ENCODE peak calls at places on chromosomes 16 and 17, in four cellular contexts. X is A549, S is GM12878, K is HepG2. V is an unnamed sample.

GRCh38 chr16:29192329-29193247 is 207.7 kb downstream of the LAT start:
- DNase-seq in X (no peak), S (no peak), K (no peak), V (peak)

GRCh38 chr17:76152580-76152979 is 11.5 kb upstream of the FOXJ1 start:
- DNase-seq in X (no peak), S (no peak), K (no peak), V (no peak)

GRCh38 chr16:57999366-57999970 is 1.0 kb downstream of the ZNF319 start:
- DNase-seq in X (no peak), S (no peak), K (peak), V (no peak)

GRCh38 chr17:69828087-69828486 is 246.9 kb upstream of the KCNJ16 start:
- DNase-seq in X (no peak), S (no peak), K (no peak), V (no peak)

GRCh38 chr17:79306688-79307323 is 232.2 kb downstream of the ENGASE start:
- DNase-seq in X (no peak), S (no peak), K (no peak), V (no peak)

GRCh38 chr16:84941916-84942315 is 69.4 kb downstream of the ZDHHC7 start:
- DNase-seq in X (no peak), S (no peak), K (no peak), V (no peak)

GRCh38 chr17:45031231-45032149 is 19.9 kb downstream of the DCAKD start:
- DNase-seq in X (no peak), S (no peak), K (no peak), V (peak)

GRCh38 chr16:12700161-12700560 is 103.5 kb downstream of the CPPED1 start:
- DNase-seq in X (no peak), S (no peak), K (no peak), V (no peak)

GRCh38 chr17:12928736-12929135 is 89.1 kb downstream of the ELAC2 start:
- DNase-seq in X (no peak), S (no peak), K (peak), V (no peak)

GRCh38 chr16:86761117-86761971 is 183.0 kb downstream of the FOXL1 start:
- DNase-seq in X (peak), S (no peak), K (peak), V (peak)
- TF ChIP-seq BHLHE40 in X (no peak), S (no peak), K (no peak), V (no peak)

GRCh38 chr16:53154513-53154912 is 99.7 kb downstream of the CHD9 start:
- DNase-seq in X (no peak), S (no peak), K (no peak), V (no peak)

GRCh38 chr16:53153130-53153529 is 98.3 kb downstream of the CHD9 start:
- DNase-seq in X (no peak), S (no peak), K (no peak), V (no peak)

GRCh38 chr16:53152321-53152720 is 97.5 kb downstream of the CHD9 start:
- DNase-seq in X (no peak), S (no peak), K (no peak), V (no peak)

GRCh38 chr16:53147500-53148065 is 92.8 kb downstream of the CHD9 start:
- DNase-seq in X (no peak), S (no peak), K (no peak), V (no peak)

GRCh38 chr16:53150769-53151168 is 96.0 kb downstream of the CHD9 start:
- DNase-seq in X (no peak), S (no peak), K (no peak), V (no peak)
- TF ChIP-seq ESRRA in X (no peak), S (no peak), K (no peak), V (no peak)

GRCh38 chr16:4801962-4802658 is at the start of gene ROGDI:
- DNase-seq in X (peak), S (no peak), K (peak), V (peak)
- TF ChIP-seq BHLHE40 in X (no peak), S (peak), K (no peak), V (no peak)

GRCh38 chr17:51045616-51046526 is 74.8 kb downstream of the SPAG9 start:
- DNase-seq in X (no peak), S (no peak), K (peak), V (no peak)
- TF ChIP-seq ESRRA in X (no peak), S (no peak), K (no peak), V (no peak)

DNA sequence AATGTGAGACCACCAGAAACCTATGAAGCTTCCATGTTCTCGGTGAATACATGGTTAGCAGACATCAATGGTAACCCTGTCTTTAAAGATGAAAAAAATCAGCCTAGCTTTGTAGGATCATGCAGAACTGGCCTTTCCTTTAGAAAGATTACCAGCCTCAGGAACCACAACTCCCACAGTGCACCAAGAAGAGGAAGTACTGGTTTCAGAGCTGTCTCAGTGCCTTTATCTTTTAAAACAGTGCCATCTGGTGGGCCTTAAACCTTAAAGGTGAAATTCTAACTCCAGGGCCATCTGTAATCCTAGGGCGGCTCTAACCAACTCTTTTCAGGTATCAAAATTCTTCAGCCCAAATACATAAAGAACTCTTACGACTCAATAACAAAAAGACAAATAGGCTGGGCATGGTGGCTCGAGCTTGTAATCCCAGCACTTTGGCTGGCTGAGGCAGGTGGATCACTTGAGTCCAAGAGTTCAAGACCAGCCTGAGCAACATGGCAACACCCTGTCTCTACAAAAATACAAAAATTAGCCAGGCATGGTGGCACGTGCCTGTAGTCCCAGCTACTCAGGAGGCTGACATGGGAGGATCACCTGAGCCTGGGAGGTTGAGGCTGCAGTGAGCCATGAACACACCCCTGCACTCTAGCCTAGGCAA is 5.4 kb downstream of the ATPAF2 start:
- DNase-seq in X (peak), S (peak), K (peak), V (peak)
- TF ChIP-seq BHLHE40 in X (no peak), S (peak), K (no peak), V (no peak)

DNA sequence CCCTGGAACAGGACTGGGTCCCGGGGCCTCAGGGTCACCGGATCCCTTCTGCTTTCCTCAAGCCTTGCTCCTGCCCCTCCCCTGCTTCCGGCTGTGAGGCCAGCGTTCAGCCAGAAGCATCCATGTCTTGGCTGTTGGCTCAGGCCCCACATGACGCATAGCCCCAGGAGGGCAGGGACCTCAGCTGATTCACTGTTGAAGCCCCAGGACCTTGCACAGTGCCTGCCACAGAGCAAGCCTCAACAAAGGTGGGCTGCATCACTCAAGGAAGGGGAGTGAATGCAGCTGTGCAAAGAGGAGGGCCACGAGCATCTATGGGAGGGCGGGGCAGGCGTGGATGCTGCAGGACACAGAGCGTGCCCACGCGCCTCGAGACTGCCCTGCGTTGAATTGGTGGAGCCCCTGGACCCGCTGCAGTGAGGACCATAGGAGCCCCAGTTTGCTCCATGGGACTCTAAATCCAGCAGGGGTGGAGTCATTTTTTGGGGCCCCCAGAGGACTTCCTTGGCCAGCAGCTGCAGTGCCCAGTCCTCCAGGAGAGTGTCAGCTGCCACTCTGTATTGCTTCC is 28.2 kb upstream of the ITGA3 start:
- DNase-seq in X (peak), S (no peak), K (no peak), V (no peak)
- TF ChIP-seq ESRRA in X (no peak), S (no peak), K (no peak), V (no peak)

GRCh38 chr17:33201255-33201654 is 91.8 kb downstream of the ASIC2 start:
- DNase-seq in X (no peak), S (no peak), K (no peak), V (peak)
- TF ChIP-seq BHLHE40 in X (no peak), S (no peak), K (no peak), V (no peak)

GRCh38 chr17:40463122-40463550 is 19.9 kb downstream of the IGFBP4 start:
- DNase-seq in X (no peak), S (no peak), K (no peak), V (no peak)
- TF ChIP-seq ESRRA in X (no peak), S (no peak), K (no peak), V (no peak)

V was measured in K562.